ENCODE peak calls at places on chromosome 6, in five cellular contexts. G, Q, J, I and Z are unnamed samples.

GRCh38 chr6:162026843-162027242 is 700.7 kb downstream of the PRKN start:
- DNase-seq in J (no peak), I (no peak), G (no peak), Q (no peak), Z (no peak)

GRCh38 chr6:14703586-14703985 is 542.3 kb upstream of the JARID2 start:
- DNase-seq in G (no peak), I (no peak), J (no peak), Q (no peak), Z (no peak)

GRCh38 chr6:14549319-14549770 is 431.8 kb downstream of the CD83 start:
- DNase-seq in Q (no peak), I (no peak), J (no peak), G (no peak), Z (no peak)

GRCh38 chr6:3183071-3183470 is 25.7 kb upstream of the TUBB2A start:
- DNase-seq in I (no peak), Q (no peak), J (no peak), G (no peak), Z (no peak)

GRCh38 chr6:35079311-35080000 is 61.7 kb downstream of the TCP11 start:
- DNase-seq in Q (no peak), G (peak; percentile 61), J (no peak), I (no peak), Z (no peak)

GRCh38 chr6:105459049-105459448 is 56.2 kb upstream of the PREP start:
- DNase-seq in Q (no peak), J (no peak), G (no peak), I (no peak), Z (no peak)

GRCh38 chr6:33568826-33569570 is 11.1 kb downstream of the BAK1 start:
- DNase-seq in Q (no peak), I (no peak), J (no peak), G (no peak), Z (no peak)

GRCh38 chr6:42197574-42198362 is 3.0 kb upstream of the GUCA1B start:
- DNase-seq in G (no peak), J (no peak), I (peak; percentile 90), Q (no peak), Z (no peak)

GRCh38 chr6:107870379-107870778 is 46.3 kb upstream of the SCML4 start:
- DNase-seq in G (no peak), I (no peak), Q (no peak), J (no peak), Z (no peak)

GRCh38 chr6:167244991-167245390 is 46.1 kb upstream of the UNC93A start:
- DNase-seq in Q (no peak), J (no peak), I (no peak), G (no peak), Z (no peak)

GRCh38 chr6:2780109-2780730 is 15.0 kb downstream of the WRNIP1 start:
- DNase-seq in I (no peak), G (no peak), Q (no peak), J (no peak), Z (no peak)

GRCh38 chr6:164247106-164247505 is 832.6 kb downstream of the QKI start:
- DNase-seq in G (no peak), I (no peak), J (no peak), Q (no peak), Z (no peak)

GRCh38 chr6:135146160-135146920 is 34.8 kb upstream of the MYB start:
- DNase-seq in I (no peak), G (no peak), Q (no peak), J (no peak), Z (no peak)

GRCh38 chr6:150334790-150335783 is 33.7 kb upstream of the IYD start:
- DNase-seq in Q (peak; percentile 55), G (no peak), J (peak; percentile 29), I (peak; percentile 69), Z (no peak)

GRCh38 chr6:7723041-7723447 is 2.9 kb upstream of the BMP6 start:
- DNase-seq in J (peak; percentile 65), Q (peak; percentile 84), I (peak; percentile 71), G (peak; percentile 86), Z (peak; percentile 68)

GRCh38 chr6:149474108-149474935 is 10.5 kb downstream of the ZC3H12D start:
- DNase-seq in Q (no peak), I (no peak), G (peak; percentile 80), J (no peak), Z (no peak)

GRCh38 chr6:52976149-52976548 is 18.9 kb downstream of the GSTA4 start:
- DNase-seq in I (no peak), G (no peak), Q (no peak), J (no peak), Z (no peak)

GRCh38 chr6:135832186-135832585 is 19.3 kb upstream of the PDE7B start:
- DNase-seq in Q (no peak), J (no peak), G (no peak), I (no peak), Z (no peak)

GRCh38 chr6:118860880-118861279 is 33.1 kb upstream of the ASF1A start:
- DNase-seq in Q (no peak), G (no peak), I (no peak), J (no peak), Z (no peak)

GRCh38 chr6:18536693-18537092 is 149.5 kb downstream of the RNF144B start:
- DNase-seq in Q (no peak), J (no peak), I (no peak), G (no peak), Z (no peak)

GRCh38 chr6:12010635-12011275 is 1.4 kb upstream of the HIVEP1 start:
- DNase-seq in G (peak; percentile 94), I (peak; percentile 28), Q (peak; percentile 75), J (peak; percentile 80), Z (peak; percentile 83)

GRCh38 chr6:103893082-103893481 is 966.6 kb downstream of the HACE1 start:
- DNase-seq in I (no peak), Q (no peak), J (no peak), G (no peak), Z (no peak)

GRCh38 chr6:12313992-12314589 is 23.9 kb downstream of the EDN1 start:
- DNase-seq in I (no peak), G (peak; percentile 43), Q (no peak), J (no peak), Z (no peak)

GRCh38 chr6:110933913-110934312 is 24.6 kb upstream of the GTF3C6 start:
- DNase-seq in J (no peak), I (no peak), Q (no peak), G (no peak), Z (no peak)

GRCh38 chr6:89675949-89676753 is 37.6 kb upstream of the LYRM2 start:
- DNase-seq in I (no peak), J (no peak), Q (no peak), G (no peak), Z (no peak)

GRCh38 chr6:15430181-15430580 is 184.3 kb downstream of the JARID2 start:
- DNase-seq in G (no peak), Q (no peak), J (no peak), I (no peak), Z (no peak)

GRCh38 chr6:77403424-77403823 is 59.9 kb downstream of the HTR1B start:
- DNase-seq in Q (no peak), J (no peak), G (no peak), I (no peak), Z (no peak)

GRCh38 chr6:117156701-117157100 is 108.7 kb upstream of the VGLL2 start:
- DNase-seq in J (no peak), Q (no peak), G (no peak), I (no peak), Z (no peak)

GRCh38 chr6:43074847-43075741 is 1.0 kb upstream of the PTK7 start:
- DNase-seq in I (no peak), J (no peak), G (peak; percentile 73), Q (no peak), Z (peak; percentile 90)

GRCh38 chr6:147227770-147228320 is 23.6 kb downstream of the STXBP5 start:
- DNase-seq in G (no peak), Q (no peak), J (no peak), I (no peak), Z (no peak)

GRCh38 chr6:168122521-168122920 is 43.5 kb upstream of the FRMD1 start:
- DNase-seq in J (no peak), Q (no peak), I (no peak), G (no peak), Z (no peak)

GRCh38 chr6:24520929-24521546 is 26.3 kb downstream of the ALDH5A1 start:
- DNase-seq in Q (peak; percentile 24), I (peak; percentile 30), G (peak; percentile 82), J (no peak), Z (no peak)

GRCh38 chr6:111798281-111798725 is 74.9 kb downstream of the FYN start:
- DNase-seq in J (no peak), Q (no peak), G (no peak), I (no peak), Z (no peak)

GRCh38 chr6:17656092-17656491 is 50.6 kb downstream of the NUP153 start:
- DNase-seq in G (no peak), I (no peak), J (no peak), Q (no peak), Z (no peak)

GRCh38 chr6:149856256-149856994 is 7.7 kb downstream of the LRP11 start:
- DNase-seq in G (no peak), Q (no peak), J (no peak), I (no peak), Z (no peak)

GRCh38 chr6:143157146-143157545 is 96.5 kb downstream of the AIG1 start:
- DNase-seq in J (no peak), Q (no peak), G (no peak), I (no peak), Z (no peak)

GRCh38 chr6:158667360-158667981 is 17.6 kb downstream of the SYTL3 start:
- DNase-seq in I (no peak), Q (no peak), G (no peak), J (no peak), Z (no peak)
- TF ChIP-seq POLR2A in I (no peak), Q (no peak), G (no peak), J (no peak), Z (no peak)

GRCh38 chr6:36119927-36120477 is 10.3 kb upstream of the MAPK13 start:
- DNase-seq in G (no peak), Q (no peak), I (no peak), J (no peak), Z (no peak)
- H3K4me1 ChIP-seq in G (peaks cover 91% of the 10 kb centered on the region), Q (peaks cover 9% of the 10 kb centered on the region), I (peaks cover 67% of the 10 kb centered on the region), J (peaks cover 74% of the 10 kb centered on the region), Z (no peaks in the 10 kb centered on the region)

GRCh38 chr6:96620851-96621250 is 57.9 kb downstream of the FHL5 start:
- DNase-seq in J (no peak), I (no peak), G (no peak), Q (no peak), Z (no peak)

GRCh38 chr6:96626749-96627353 is 63.9 kb downstream of the FHL5 start:
- DNase-seq in J (no peak), Q (no peak), G (no peak), I (peak; percentile 15), Z (no peak)

GRCh38 chr6:96621983-96622382 is 59.1 kb downstream of the FHL5 start:
- DNase-seq in I (no peak), G (no peak), Q (no peak), J (no peak), Z (no peak)

DNA sequence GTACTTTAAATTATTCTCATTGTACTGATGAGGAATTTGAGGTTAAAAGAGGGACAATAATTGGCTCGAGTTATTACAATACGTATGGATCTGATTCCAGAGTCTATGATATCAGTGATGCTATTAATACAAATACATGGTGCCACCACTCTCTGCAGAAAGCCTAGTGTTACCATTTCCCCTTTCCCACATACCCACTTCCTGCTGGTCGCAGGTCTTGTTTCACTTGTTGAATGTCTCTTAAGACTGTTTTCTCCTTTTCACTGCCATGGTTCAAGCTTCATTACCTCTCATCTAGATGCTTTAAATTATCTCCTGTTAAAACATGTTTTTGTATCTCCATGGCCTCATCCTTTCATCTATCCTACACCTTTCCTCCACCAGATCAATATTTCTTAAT is 62.0 kb downstream of the FHL5 start:
- DNase-seq in I (no peak), G (no peak), J (no peak), Q (no peak), Z (no peak)
- H3K27ac ChIP-seq in I (no peak overlapping the region), G (no peak overlapping the region), J (no peak overlapping the region), Q (no peak overlapping the region), Z (no peak overlapping the region)

GRCh38 chr6:10837997-10838793 is at the start of gene MAK:
- DNase-seq in I (peak; percentile 98), G (peak; percentile 95), J (peak; percentile 84), Q (peak; percentile 85), Z (peak; percentile 82)
- TF ChIP-seq POLR2A in I (peak; percentile 84), G (no peak), J (peak; percentile 15), Q (no peak), Z (peak; percentile 61)